ENCODE peak calls at places on chromosomes 7 and 10, in four cellular contexts. X is mucosa of descending colon, Z is ascending aorta, W is brain microvascular endothelial cell. N is an unnamed sample.
A peak's percentile ranks its signal among the peaks of the same experiment; 100 is the strongest.

GRCh38 chr7:15643000-15643705 is 43.3 kb downstream of the MEOX2 start:
- DNase-seq in W (no peak), Z (no peak), X (no peak), N (no peak)

GRCh38 chr10:113222207-113222606 is 272.2 kb downstream of the TCF7L2 start:
- DNase-seq in W (no peak), Z (no peak), X (no peak), N (no peak)

GRCh38 chr10:74991435-74991834 is 120.0 kb upstream of the SAMD8 start:
- DNase-seq in W (no peak), X (no peak), Z (no peak), N (peak; percentile 4)

GRCh38 chr10:130623680-130624271 is 487.6 kb downstream of the GLRX3 start:
- DNase-seq in W (no peak), Z (no peak), X (no peak), N (no peak)

GRCh38 chr10:59244871-59245270 is 68.4 kb downstream of the PHYHIPL start:
- DNase-seq in X (no peak), W (no peak), Z (no peak), N (no peak)

GRCh38 chr7:148540041-148540738 is 50.4 kb upstream of the C7orf33 start:
- DNase-seq in Z (peak; percentile 48), X (peak; percentile 20), W (peak; percentile 79), N (peak; percentile 28)

GRCh38 chr10:75408512-75408881 is 6.9 kb upstream of the ZNF503 start:
- DNase-seq in X (peak; percentile 30), W (no peak), Z (no peak), N (no peak)

GRCh38 chr7:26062240-26062603 is 89.8 kb upstream of the NFE2L3 start:
- DNase-seq in X (no peak), Z (no peak), W (no peak), N (no peak)

GRCh38 chr7:80934286-80934685 is 15.4 kb upstream of the SEMA3C start:
- DNase-seq in Z (no peak), X (no peak), W (no peak), N (peak; percentile 57)

GRCh38 chr7:74417419-74417971 is 36.2 kb upstream of the GTF2IRD1 start:
- DNase-seq in Z (no peak), X (peak; percentile 58), W (peak; percentile 34), N (peak; percentile 36)

GRCh38 chr7:148723846-148724245 is 25.1 kb downstream of the CUL1 start:
- DNase-seq in X (no peak), W (no peak), Z (no peak), N (no peak)

GRCh38 chr10:77405771-77406241 is 231.8 kb downstream of the KCNMA1 start:
- DNase-seq in Z (peak; percentile 65), W (peak; percentile 61), X (peak; percentile 75), N (peak; percentile 92)

GRCh38 chr7:98731651-98732050 is 114.6 kb downstream of the NPTX2 start:
- DNase-seq in W (no peak), Z (no peak), X (no peak), N (no peak)

GRCh38 chr7:111029574-111030357 is 61.2 kb upstream of the LRRN3 start:
- DNase-seq in Z (no peak), X (peak; percentile 50), W (peak; percentile 39), N (peak; percentile 78)

GRCh38 chr7:44057181-44057848 is 8.1 kb downstream of the PGAM2 start:
- DNase-seq in X (no peak), W (no peak), Z (no peak), N (no peak)

GRCh38 chr10:133163889-133164815 is 4.1 kb downstream of the KNDC1 start:
- DNase-seq in Z (no peak), X (no peak), W (no peak), N (no peak)

GRCh38 chr10:12241810-12242529 is 46.0 kb downstream of the CDC123 start:
- DNase-seq in X (no peak), W (peak; percentile 66), Z (no peak), N (no peak)

GRCh38 chr10:95176101-95176500 is 17.9 kb upstream of the ACSM6 start:
- DNase-seq in W (no peak), X (no peak), Z (no peak), N (no peak)

GRCh38 chr7:158431941-158432347 is 155.7 kb downstream of the PTPRN2 start:
- DNase-seq in Z (peak; percentile 66), X (peak; percentile 50), W (peak; percentile 99), N (peak; percentile 11)

GRCh38 chr10:29862926-29863614 is 196.3 kb downstream of the JCAD start:
- DNase-seq in Z (no peak), W (peak; percentile 52), X (no peak), N (peak; percentile 88)

GRCh38 chr10:108180883-108181282 is 1016.4 kb upstream of the SORCS1 start:
- DNase-seq in W (no peak), X (no peak), Z (no peak), N (no peak)

GRCh38 chr7:2270495-2270894 is 28.5 kb downstream of the NUDT1 start:
- DNase-seq in W (no peak), Z (no peak), X (no peak), N (no peak)

GRCh38 chr10:113533801-113534200 is 19.1 kb upstream of the HABP2 start:
- DNase-seq in Z (no peak), W (no peak), X (no peak), N (no peak)

GRCh38 chr10:96614515-96614914 is 27.7 kb upstream of the TM9SF3 start:
- DNase-seq in X (peak; percentile 40), Z (no peak), W (peak; percentile 96), N (peak; percentile 84)

GRCh38 chr7:15648461-15648961 is 38.0 kb downstream of the MEOX2 start:
- DNase-seq in W (no peak), Z (no peak), X (no peak), N (no peak)

GRCh38 chr10:1050145-1050544 is 1.2 kb upstream of the IDI1 start:
- DNase-seq in Z (no peak), W (no peak), X (peak; percentile 37), N (no peak)

GRCh38 chr10:58992830-58993460 is 183.5 kb upstream of the PHYHIPL start:
- DNase-seq in X (no peak), W (no peak), Z (no peak), N (no peak)

GRCh38 chr10:61588770-61589211 is 73.9 kb upstream of the CABCOCO1 start:
- DNase-seq in Z (no peak), W (peak; percentile 41), X (no peak), N (peak; percentile 38)

GRCh38 chr7:29102554-29103151 is 43.7 kb downstream of the CPVL start:
- DNase-seq in Z (no peak), X (peak; percentile 77), W (peak; percentile 56), N (peak; percentile 79)

DNA sequence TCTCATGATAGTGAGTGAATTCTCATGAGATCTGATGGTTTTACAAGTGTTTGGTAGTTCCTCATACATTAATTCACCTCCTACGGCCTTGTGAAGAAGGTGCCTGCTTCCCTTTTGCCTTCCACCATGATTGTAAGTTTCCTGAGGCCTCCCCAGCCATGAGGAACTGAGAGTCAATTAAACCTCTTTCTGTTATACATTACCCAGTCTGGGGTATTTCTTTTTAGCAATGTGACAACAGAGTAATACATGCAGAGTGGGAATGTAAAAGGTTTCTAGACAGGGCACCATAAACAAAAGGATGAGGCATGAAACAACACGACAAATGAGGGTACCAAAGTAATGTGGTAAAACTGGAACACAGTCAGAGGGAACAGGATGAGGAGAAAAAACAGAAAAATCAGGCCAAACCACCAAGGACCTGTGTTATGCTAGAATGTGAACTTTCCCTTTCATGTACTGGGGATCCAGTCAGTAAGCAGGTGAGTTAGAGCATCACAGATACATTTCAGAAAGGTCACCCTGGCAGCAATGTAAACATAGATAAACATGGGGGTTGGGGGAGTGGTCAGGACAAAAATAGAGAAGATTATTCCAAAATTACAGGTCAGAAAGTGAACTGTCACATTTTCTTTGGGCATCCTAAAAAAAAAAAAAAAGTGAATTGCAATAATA is 31.9 kb downstream of the ANKRD26 start:
- DNase-seq in W (no peak), Z (no peak), X (no peak), N (no peak)
- H3K4me3 ChIP-seq in W (no peak overlapping the region), Z (no peak overlapping the region), X (no peak overlapping the region), N (no peak overlapping the region)

DNA sequence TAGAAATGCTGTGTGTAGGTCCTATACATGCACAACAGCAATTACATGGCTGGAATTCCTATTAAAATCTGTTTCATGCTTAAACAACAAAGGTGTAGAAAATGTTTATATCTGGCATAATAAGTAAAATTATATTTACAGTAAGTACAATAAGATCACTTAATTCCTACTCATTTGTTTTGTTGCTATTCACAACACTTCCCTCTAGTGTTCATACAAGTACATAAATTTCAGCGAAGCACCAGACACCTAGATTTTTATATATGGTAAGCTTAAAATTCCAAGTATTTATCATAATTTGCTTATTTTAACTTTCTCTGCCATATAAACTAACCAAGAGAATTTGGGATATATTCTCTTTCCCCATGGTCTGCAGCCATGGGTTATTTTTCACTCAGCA is 51.8 kb upstream of the ANK3 start:
- DNase-seq in X (no peak), W (no peak), Z (no peak), N (peak; percentile 47)
- TF ChIP-seq CTCF in X (no peak), W (peak; percentile 17), Z (no peak), N (peak; percentile 36)

GRCh38 chr10:78964952-78965633 is 103.7 kb upstream of the ZMIZ1 start:
- DNase-seq in Z (peak; percentile 47), X (no peak), W (peak; percentile 17), N (no peak)
- H3K4me3 ChIP-seq in Z (no peak overlapping the region), X (no peak overlapping the region), W (no peak overlapping the region), N (no peak overlapping the region)

DNA sequence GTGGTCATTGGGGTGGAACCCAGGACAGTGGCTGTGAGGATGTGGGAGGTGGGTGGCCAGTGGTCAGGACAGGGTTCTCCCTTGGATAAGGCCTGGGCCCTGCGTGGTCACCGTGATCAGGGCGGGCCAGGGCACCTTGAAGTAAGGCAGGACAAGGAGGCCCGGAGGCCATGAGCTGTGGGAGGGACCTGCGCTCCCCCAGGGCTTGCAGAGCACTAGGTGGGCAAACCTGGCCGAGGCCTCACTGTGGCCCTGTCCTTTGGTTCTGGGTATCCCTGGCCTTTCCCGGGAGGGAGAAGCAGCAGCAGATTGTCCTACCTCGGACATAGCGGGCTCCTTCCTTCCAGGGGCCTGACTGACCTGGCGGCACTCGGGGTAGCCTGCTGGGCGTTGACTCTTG is 144.8 kb upstream of the RET start:
- DNase-seq in Z (no peak), W (no peak), X (no peak), N (no peak)
- TF ChIP-seq CTCF in Z (no peak), W (no peak), X (no peak), N (no peak)

DNA sequence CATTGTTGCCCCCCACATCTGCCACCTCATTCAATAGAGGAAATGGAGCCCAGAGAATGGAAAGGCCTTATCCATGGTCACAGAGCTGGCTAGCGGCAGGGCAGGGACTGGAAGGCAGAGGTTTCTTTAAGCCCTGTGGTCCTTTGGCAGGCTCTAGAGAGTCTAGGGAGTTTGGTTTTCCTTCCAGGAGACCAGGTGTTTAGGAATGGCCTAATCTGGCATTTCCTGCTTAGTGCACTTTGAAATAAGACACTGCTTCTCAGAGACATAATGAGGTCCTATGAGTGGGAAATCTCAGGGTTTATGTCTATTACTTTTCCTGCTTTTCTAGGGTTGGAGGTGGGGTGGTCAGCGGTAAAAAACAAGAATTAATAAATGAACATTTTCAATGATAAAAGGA is 6.1 kb downstream of the MARVELD1 start:
- DNase-seq in Z (no peak), W (no peak), X (no peak), N (no peak)
- H3K4me3 ChIP-seq in Z (no peak overlapping the region), W (no peak overlapping the region), X (no peak overlapping the region), N (no peak overlapping the region)

GRCh38 chr7:94301024-94301588 is 93.6 kb upstream of the COL1A2 start:
- DNase-seq in W (peak; percentile 97), X (peak; percentile 32), Z (peak; percentile 43), N (peak; percentile 98)
- TF ChIP-seq CTCF in W (peak; percentile 37), X (no peak), Z (no peak), N (peak; percentile 18)

GRCh38 chr10:46019170-46019528 is 11.3 kb downstream of the NCOA4 start:
- DNase-seq in X (no peak), Z (no peak), W (no peak), N (no peak)
- H3K4me3 ChIP-seq in X (no peak overlapping the region), Z (no peak overlapping the region), W (no peak overlapping the region), N (no peak overlapping the region)

N was measured in foreskin fibroblast.